ENCODE peak calls at places on chromosomes 12 and 14, in four cellular contexts. U is astrocyte, S is prostate gland, L is PC-3. D is an unnamed sample.

GRCh38 chr14:92480856-92481255 is 32.7 kb upstream of the RIN3 start:
- DNase-seq in U (no peak), L (no peak), S (no peak), D (peak; percentile 10)

GRCh38 chr12:40917561-40917960 is 225.3 kb downstream of the CNTN1 start:
- DNase-seq in U (no peak), L (peak; percentile 10), S (no peak), D (no peak)

GRCh38 chr14:34387974-34388533 is 74.0 kb downstream of the SPTSSA start:
- DNase-seq in U (no peak), L (peak; percentile 19), S (no peak), D (no peak)

GRCh38 chr12:51000245-51000644 is 25.9 kb downstream of the SLC11A2 start:
- DNase-seq in S (no peak), U (peak; percentile 67), L (peak; percentile 66), D (no peak)

GRCh38 chr14:32724864-32725550 is 213.7 kb upstream of the NPAS3 start:
- DNase-seq in U (peak; percentile 93), S (no peak), L (peak; percentile 7), D (no peak)

GRCh38 chr12:94186461-94187237 is 38.3 kb downstream of the PLXNC1 start:
- DNase-seq in U (peak; percentile 61), L (no peak), S (peak; percentile 10), D (no peak)

GRCh38 chr12:24728366-24728765 is 220.5 kb downstream of the BCAT1 start:
- DNase-seq in L (peak; percentile 11), S (no peak), U (no peak), D (no peak)

GRCh38 chr12:62248873-62249272 is 11.3 kb upstream of the USP15 start:
- DNase-seq in U (peak; percentile 46), L (peak; percentile 10), S (no peak), D (no peak)

GRCh38 chr12:121921106-121921505 is 2.7 kb downstream of the CFAP251 start:
- DNase-seq in L (no peak), S (no peak), U (no peak), D (no peak)

GRCh38 chr12:75137896-75138295 is 71.7 kb downstream of the KCNC2 start:
- DNase-seq in U (peak; percentile 0), L (no peak), S (no peak), D (no peak)

GRCh38 chr12:21599143-21599999 is 5.3 kb downstream of the GYS2 start:
- DNase-seq in L (no peak), U (no peak), S (no peak), D (no peak)

GRCh38 chr14:99829450-99829849 is 36.2 kb downstream of the EML1 start:
- DNase-seq in U (no peak), S (no peak), L (no peak), D (no peak)

GRCh38 chr14:80946187-80946586 is 4.6 kb upstream of the CEP128 start:
- DNase-seq in U (no peak), S (no peak), L (peak; percentile 26), D (no peak)

GRCh38 chr12:57899010-57899662 is 42.2 kb upstream of the ATP23 start:
- DNase-seq in L (peak; percentile 70), U (peak; percentile 65), S (peak; percentile 51), D (peak; percentile 27)

GRCh38 chr14:36666416-36667206 is 5.0 kb downstream of the PAX9 start:
- DNase-seq in U (no peak), S (no peak), L (peak; percentile 38), D (no peak)

GRCh38 chr12:66713984-66714383 is 35.1 kb upstream of the GRIP1 start:
- DNase-seq in U (no peak), S (no peak), L (no peak), D (no peak)

GRCh38 chr12:2858334-2858733 is 1.5 kb upstream of the TEX52 start:
- DNase-seq in S (no peak), U (no peak), L (no peak), D (no peak)

GRCh38 chr12:102120886-102121285 is 903 bp downstream of the PARPBP start:
- DNase-seq in L (peak; percentile 57), S (no peak), U (peak; percentile 16), D (peak; percentile 22)

GRCh38 chr12:9598363-9598762 is 9.4 kb downstream of the KLRB1 start:
- DNase-seq in L (no peak), S (no peak), U (no peak), D (no peak)

GRCh38 chr12:3328571-3328970 is 162.4 kb upstream of the PRMT8 start:
- DNase-seq in S (no peak), L (no peak), U (no peak), D (no peak)

GRCh38 chr12:92702754-92703679 is at the start of gene PLEKHG7:
- DNase-seq in S (no peak), L (no peak), U (no peak), D (peak; percentile 52)

GRCh38 chr14:43306053-43306452 is 1201.0 kb downstream of the FSCB start:
- DNase-seq in L (peak; percentile 12), U (no peak), S (no peak), D (no peak)

GRCh38 chr14:66610154-66610563 is 102.2 kb downstream of the GPHN start:
- DNase-seq in L (peak; percentile 72), U (no peak), S (no peak), D (no peak)

GRCh38 chr14:57634335-57634734 is 140.7 kb upstream of the CCDC198 start:
- DNase-seq in S (no peak), U (no peak), L (no peak), D (no peak)

GRCh38 chr12:53380104-53380796 is at the start of gene SP1:
- DNase-seq in L (peak; percentile 95), S (peak; percentile 90), U (peak; percentile 85), D (peak; percentile 92)

GRCh38 chr14:52117433-52117832 is 48.6 kb upstream of the NID2 start:
- DNase-seq in S (no peak), L (no peak), U (no peak), D (no peak)
- H3K27ac ChIP-seq in S (no peak overlapping the region), L (no peak overlapping the region), U (no peak overlapping the region), D (no peak overlapping the region)

DNA sequence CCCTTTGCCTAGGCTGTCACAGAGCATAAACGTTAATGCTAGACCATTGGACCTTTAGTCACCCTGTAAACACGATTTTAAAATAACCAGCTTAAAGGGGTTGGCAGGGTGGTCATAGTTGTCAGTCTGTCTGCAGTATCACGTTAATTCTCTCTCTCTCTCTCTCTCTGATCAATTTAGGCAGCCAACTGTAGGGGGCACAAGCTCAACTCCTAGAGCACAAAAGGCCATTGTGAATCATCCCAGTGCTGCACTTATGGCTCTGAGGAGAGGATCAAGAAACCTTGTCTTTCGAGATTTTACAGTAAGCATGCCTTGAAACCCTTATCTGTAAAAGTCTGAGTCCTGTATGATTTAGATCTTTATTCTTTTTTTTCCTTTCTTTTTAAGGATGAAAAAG is 97.1 kb downstream of the SCAF11 start:
- DNase-seq in L (peak; percentile 27), S (no peak), U (no peak), D (no peak)
- TF ChIP-seq CTCF in L (peak; percentile 50), S (no peak), U (no peak), D (no peak)

GRCh38 chr12:131892711-131893604 is 1.5 kb upstream of the ULK1 start:
- DNase-seq in L (no peak), S (no peak), U (no peak), D (no peak)

GRCh38 chr12:131895640-131896079 is 1.2 kb downstream of the ULK1 start:
- DNase-seq in U (no peak), S (no peak), L (peak; percentile 18), D (no peak)

GRCh38 chr12:131894313-131894860 is at the start of gene ULK1:
- DNase-seq in U (peak; percentile 56), L (peak; percentile 96), S (peak; percentile 89), D (peak; percentile 92)

GRCh38 chr12:131894981-131895639 is 688 bp downstream of the ULK1 start:
- DNase-seq in S (no peak), L (no peak), U (no peak), D (peak; percentile 44)

DNA sequence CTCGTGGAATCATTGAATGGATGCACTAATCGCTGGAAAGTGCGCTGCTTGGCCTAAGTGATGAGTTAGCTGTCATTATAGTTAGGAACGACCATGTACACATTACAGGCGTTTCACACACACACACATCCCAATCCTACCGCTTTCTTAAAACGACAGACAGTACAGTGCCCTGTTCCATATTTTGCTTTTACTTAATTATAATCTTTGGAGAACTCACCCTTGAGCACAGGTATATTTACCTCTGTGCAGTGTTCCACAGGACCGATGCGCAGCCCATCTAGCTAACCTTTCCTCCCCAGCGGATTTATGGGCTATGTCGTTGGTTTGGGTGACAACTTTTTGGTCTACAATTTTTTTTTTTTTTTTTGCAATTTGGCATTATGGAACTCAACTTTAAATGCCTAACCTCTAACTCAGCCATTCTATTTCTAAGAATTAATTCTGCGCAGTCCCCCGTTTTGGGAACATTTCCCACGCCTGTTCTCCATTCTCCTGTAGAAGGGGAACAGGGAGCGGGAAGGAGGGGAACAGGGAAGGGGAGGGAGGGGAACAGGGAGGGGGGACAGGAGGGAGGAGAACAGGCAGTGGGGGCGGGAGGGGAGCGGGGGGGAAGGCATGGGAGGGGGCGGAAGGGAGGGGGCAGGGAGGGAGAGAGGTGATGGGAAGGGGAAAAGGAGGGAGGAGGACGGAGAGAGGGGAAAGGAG is 663 bp upstream of the ULK1 start:
- DNase-seq in S (no peak), L (no peak), U (no peak), D (no peak)
- H3K27ac ChIP-seq in S (peak overlapping the region; percentile 100), L (no peak overlapping the region), U (no peak overlapping the region), D (no peak overlapping the region)

GRCh38 chr14:52703225-52703624 is 3.8 kb upstream of the PSMC6 start:
- DNase-seq in S (peak; percentile 38), L (peak; percentile 97), U (peak; percentile 92), D (peak; percentile 64)

GRCh38 chr14:52711666-52712065 is 4.7 kb downstream of the PSMC6 start:
- DNase-seq in L (no peak), S (no peak), U (peak; percentile 67), D (no peak)

GRCh38 chr14:52703664-52704063 is 3.3 kb upstream of the PSMC6 start:
- DNase-seq in U (no peak), S (no peak), L (no peak), D (no peak)

GRCh38 chr14:52706286-52706685 is 714 bp upstream of the PSMC6 start:
- DNase-seq in L (peak; percentile 56), S (no peak), U (no peak), D (no peak)

GRCh38 chr14:52706724-52707706 is at the start of gene PSMC6:
- DNase-seq in L (peak; percentile 91), U (peak; percentile 73), S (peak; percentile 95), D (peak; percentile 98)
- TF ChIP-seq CTCF in L (no peak), U (no peak), S (no peak), D (no peak)

DNA sequence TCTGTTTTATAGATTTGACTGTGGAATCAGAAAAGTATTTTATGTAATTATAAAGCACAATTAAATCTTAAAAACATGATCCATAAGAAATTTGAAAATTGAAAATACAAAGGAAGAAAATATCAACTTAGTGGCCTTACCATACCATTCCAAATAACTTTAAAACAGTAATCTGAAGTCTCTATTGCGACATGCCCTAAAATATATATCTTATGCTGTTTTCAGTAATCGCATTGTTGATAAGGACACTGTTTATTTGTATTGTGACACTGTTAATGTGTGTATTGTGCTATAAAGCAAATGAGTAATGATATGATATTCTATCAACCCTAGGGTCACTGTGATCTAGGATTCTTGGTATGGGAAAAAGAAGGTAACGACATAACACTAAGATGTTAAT is 7.0 kb downstream of the KLHL28 start:
- DNase-seq in U (no peak), L (no peak), S (no peak), D (no peak)
- H3K27ac ChIP-seq in U (no peak overlapping the region), L (no peak overlapping the region), S (no peak overlapping the region), D (no peak overlapping the region)

D was measured in colonic mucosa.